ENCODE peak calls at places on chromosomes 12 and 14, in eight cellular contexts. Q is GM13977; R is stimulated activated CD4-positive, alpha-beta T cell treated with anti-CD3 and anti-CD28 coated beads, Interleukin-4, amount 100 ng/mL, for 48 hours; C is NCI-H2029 treated with DMSO at 0.1 percent for 48 hours; T is neural crest cell; W is AG10803; L is neural progenitor cell; Z is activated CD4-positive, alpha-beta T cell treated with anti-CD3 and anti-CD28 coated beads, Interleukin-2, amount 50 U/mL, for 1 hour. E is an unnamed sample.

GRCh38 chr14:59133709-59134108 is 54.8 kb upstream of the DAAM1 start:
- DNase-seq in C (no peak), L (no peak), T (no peak), W (no peak), Z (no peak), R (no peak), Q (no peak), E (no peak)

GRCh38 chr12:124836759-124837158 is 26.9 kb downstream of the SCARB1 start:
- DNase-seq in T (no peak), R (no peak), Z (no peak), C (no peak), L (no peak), W (no peak), Q (no peak), E (no peak)

GRCh38 chr14:54654600-54654999 is 87.7 kb downstream of the SAMD4A start:
- DNase-seq in Q (no peak), L (no peak), W (no peak), T (no peak), R (no peak), Z (no peak), C (no peak), E (no peak)

GRCh38 chr12:95083938-95084337 is 10.5 kb upstream of the NR2C1 start:
- DNase-seq in R (no peak), Z (no peak), L (peak; percentile 86), W (peak; percentile 79), C (no peak), Q (no peak), T (peak; percentile 2), E (peak; percentile 48)

GRCh38 chr14:23361320-23361719 is 3.7 kb downstream of the EFS start:
- DNase-seq in C (no peak), R (no peak), W (peak; percentile 82), Z (no peak), Q (peak; percentile 62), L (no peak), T (no peak), E (peak; percentile 73)

GRCh38 chr14:57390806-57391562 is 598 bp downstream of the NAA30 start:
- DNase-seq in Z (peak; percentile 23), C (no peak), Q (peak; percentile 59), R (peak; percentile 35), W (peak; percentile 28), L (peak; percentile 65), T (peak; percentile 26), E (no peak)

GRCh38 chr12:3607821-3608220 is 116.8 kb downstream of the PRMT8 start:
- DNase-seq in R (no peak), W (no peak), Z (no peak), L (no peak), Q (no peak), C (no peak), T (no peak), E (no peak)

GRCh38 chr12:66048843-66049537 is 81.6 kb downstream of the LLPH start:
- DNase-seq in Z (no peak), Q (no peak), W (peak; percentile 55), R (no peak), C (no peak), L (no peak), T (no peak), E (no peak)

GRCh38 chr12:103969391-103969790 is 3.7 kb downstream of the TDG start:
- DNase-seq in C (no peak), L (no peak), Z (no peak), W (peak; percentile 44), R (no peak), Q (no peak), T (no peak), E (peak; percentile 80)

GRCh38 chr12:95764848-95765247 is 25.7 kb downstream of the NTN4 start:
- DNase-seq in Q (no peak), W (no peak), L (no peak), R (no peak), C (no peak), Z (no peak), T (no peak), E (no peak)

GRCh38 chr12:110686294-110686903 is 2.5 kb downstream of the HVCN1 start:
- DNase-seq in C (no peak), T (no peak), W (no peak), Z (no peak), L (no peak), Q (no peak), R (no peak), E (no peak)

GRCh38 chr14:99733551-99734405 is 49.7 kb downstream of the CYP46A1 start:
- DNase-seq in W (no peak), T (no peak), Z (no peak), R (no peak), C (no peak), L (no peak), Q (no peak), E (no peak)

GRCh38 chr12:92624236-92624635 is 78.6 kb upstream of the PLEKHG7 start:
- DNase-seq in Q (no peak), L (no peak), C (no peak), R (no peak), T (no peak), Z (no peak), W (peak; percentile 55), E (peak; percentile 64)